ENCODE peak calls at places on chromosome 3, in five cellular contexts. One of them, this sample, is unnamed. For H3K27me3, the result is how much of the 10 kb centered on the place peaks cover.

GRCh38 chr3:146170591-146170990 is 9.6 kb upstream of the PLOD2 start:
- DNase-seq in H1: no peak
- DNase-seq in IMR-90: no peak
- DNase-seq in mesendoderm: no peak
- DNase-seq in neuronal stem cell: no peak
- DNase-seq in this sample: no peak

GRCh38 chr3:114850913-114851312 is 296.2 kb downstream of the ZBTB20 start:
- DNase-seq in H1: no peak
- DNase-seq in IMR-90: peak
- DNase-seq in mesendoderm: no peak
- DNase-seq in neuronal stem cell: no peak
- DNase-seq in this sample: no peak

GRCh38 chr3:197856199-197856816 is 65.3 kb downstream of the LRCH3 start:
- DNase-seq in H1: no peak
- DNase-seq in IMR-90: no peak
- DNase-seq in mesendoderm: no peak
- DNase-seq in neuronal stem cell: no peak
- DNase-seq in this sample: no peak

GRCh38 chr3:151501905-151502615 is 41.2 kb upstream of the IGSF10 start:
- DNase-seq in H1: no peak
- DNase-seq in IMR-90: no peak
- DNase-seq in mesendoderm: no peak
- DNase-seq in neuronal stem cell: no peak
- DNase-seq in this sample: no peak

GRCh38 chr3:142118911-142119310 is 30.4 kb downstream of the TFDP2 start:
- DNase-seq in H1: no peak
- DNase-seq in IMR-90: no peak
- DNase-seq in mesendoderm: no peak
- DNase-seq in neuronal stem cell: no peak
- DNase-seq in this sample: no peak

GRCh38 chr3:157918402-157918801 is 187.8 kb downstream of the SHOX2 start:
- DNase-seq in H1: no peak
- DNase-seq in IMR-90: no peak
- DNase-seq in mesendoderm: no peak
- DNase-seq in neuronal stem cell: no peak
- DNase-seq in this sample: no peak

GRCh38 chr3:171072432-171072831 is 45.9 kb upstream of the SLC2A2 start:
- DNase-seq in H1: no peak
- DNase-seq in IMR-90: no peak
- DNase-seq in mesendoderm: no peak
- DNase-seq in neuronal stem cell: no peak
- DNase-seq in this sample: no peak

GRCh38 chr3:174377684-174378083 is 481.4 kb upstream of the NAALADL2 start:
- DNase-seq in H1: no peak
- DNase-seq in IMR-90: no peak
- DNase-seq in mesendoderm: no peak
- DNase-seq in neuronal stem cell: no peak
- DNase-seq in this sample: no peak

GRCh38 chr3:127133971-127134370 is 59.0 kb upstream of the PRR23E start:
- DNase-seq in H1: no peak
- DNase-seq in IMR-90: no peak
- DNase-seq in mesendoderm: no peak
- DNase-seq in neuronal stem cell: no peak
- DNase-seq in this sample: no peak

GRCh38 chr3:11434017-11434526 is 161.9 kb downstream of the ATG7 start:
- DNase-seq in H1: no peak
- DNase-seq in IMR-90: peak
- DNase-seq in mesendoderm: no peak
- DNase-seq in neuronal stem cell: no peak
- DNase-seq in this sample: no peak

GRCh38 chr3:126613481-126614187 is 41.3 kb downstream of the TXNRD3 start:
- DNase-seq in H1: no peak
- DNase-seq in IMR-90: peak
- DNase-seq in mesendoderm: no peak
- DNase-seq in neuronal stem cell: no peak
- DNase-seq in this sample: no peak

GRCh38 chr3:173028351-173028750 is 112.7 kb downstream of the SPATA16 start:
- DNase-seq in H1: no peak
- DNase-seq in IMR-90: no peak
- DNase-seq in mesendoderm: no peak
- DNase-seq in neuronal stem cell: no peak
- DNase-seq in this sample: no peak
- H3K27me3 ChIP-seq in H1: under half
- H3K27me3 ChIP-seq in IMR-90: under half
- H3K27me3 ChIP-seq in mesendoderm: under half
- H3K27me3 ChIP-seq in neuronal stem cell: under half
- H3K27me3 ChIP-seq in this sample: under half

GRCh38 chr3:195107593-195107992 is 163.4 kb downstream of the XXYLT1 start:
- DNase-seq in H1: no peak
- DNase-seq in IMR-90: no peak
- DNase-seq in mesendoderm: no peak
- DNase-seq in neuronal stem cell: no peak
- DNase-seq in this sample: no peak
- H2AK5ac ChIP-seq in H1: no peak
- H2AK5ac ChIP-seq in IMR-90: no peak
- H2AK5ac ChIP-seq in mesendoderm: no peak
- H2AK5ac ChIP-seq in neuronal stem cell: no peak
- H2AK5ac ChIP-seq in this sample: no peak

GRCh38 chr3:37594873-37595783 is 266.6 kb upstream of the CTDSPL start:
- DNase-seq in H1: no peak
- DNase-seq in IMR-90: no peak
- DNase-seq in mesendoderm: no peak
- DNase-seq in neuronal stem cell: no peak
- DNase-seq in this sample: no peak
- H3K27me3 ChIP-seq in H1: under half
- H3K27me3 ChIP-seq in IMR-90: under half
- H3K27me3 ChIP-seq in mesendoderm: under half
- H3K27me3 ChIP-seq in neuronal stem cell: under half
- H3K27me3 ChIP-seq in this sample: under half

GRCh38 chr3:64080839-64081630 is 57.7 kb upstream of the PSMD6 start:
- DNase-seq in H1: no peak
- DNase-seq in IMR-90: no peak
- DNase-seq in mesendoderm: no peak
- DNase-seq in neuronal stem cell: no peak
- DNase-seq in this sample: no peak

GRCh38 chr3:64082917-64083587 is 59.8 kb upstream of the PSMD6 start:
- DNase-seq in H1: no peak
- DNase-seq in IMR-90: no peak
- DNase-seq in mesendoderm: no peak
- DNase-seq in neuronal stem cell: no peak
- DNase-seq in this sample: no peak

GRCh38 chr3:64083588-64083974 is 60.3 kb upstream of the PSMD6 start:
- DNase-seq in H1: no peak
- DNase-seq in IMR-90: no peak
- DNase-seq in mesendoderm: peak
- DNase-seq in neuronal stem cell: no peak
- DNase-seq in this sample: no peak

GRCh38 chr3:64084640-64085039 is 61.3 kb upstream of the PSMD6 start:
- DNase-seq in H1: no peak
- DNase-seq in IMR-90: peak
- DNase-seq in mesendoderm: peak
- DNase-seq in neuronal stem cell: no peak
- DNase-seq in this sample: no peak

GRCh38 chr3:64082411-64082810 is 59.1 kb upstream of the PSMD6 start:
- DNase-seq in H1: no peak
- DNase-seq in IMR-90: peak
- DNase-seq in mesendoderm: no peak
- DNase-seq in neuronal stem cell: no peak
- DNase-seq in this sample: no peak
- H2AK5ac ChIP-seq in H1: no peak
- H2AK5ac ChIP-seq in IMR-90: peak
- H2AK5ac ChIP-seq in mesendoderm: no peak
- H2AK5ac ChIP-seq in neuronal stem cell: no peak
- H2AK5ac ChIP-seq in this sample: no peak

This sample was measured in H9.